ENCODE peak calls at places on chromosomes 3 and 15, in nine cellular contexts. One of them, this sample, is unnamed.

GRCh38 chr3:138434875-138435772 is 708 bp downstream of the ESYT3 start:
- DNase-seq in COR-L47: peak; percentile 50
- DNase-seq in AG20443: peak; percentile 52
- DNase-seq in HepG2: no peak
- DNase-seq in BJ: no peak
- DNase-seq in stimulated activated CD8-positive, alpha-beta memory T cell treated with anti-CD3 and anti-CD28 coated beads, Interleukin-7, amount 100 ng/mL, for 24 hours: no peak
- DNase-seq in CD4-positive, alpha-beta T cell: no peak
- DNase-seq in A673: no peak
- DNase-seq in tibial nerve: no peak
- DNase-seq in this sample: no peak

GRCh38 chr3:36362973-36363372 is 17.3 kb upstream of the STAC start:
- DNase-seq in A673: no peak
- DNase-seq in HepG2: peak; percentile 70
- DNase-seq in stimulated activated CD8-positive, alpha-beta memory T cell treated with anti-CD3 and anti-CD28 coated beads, Interleukin-7, amount 100 ng/mL, for 24 hours: no peak
- DNase-seq in BJ: no peak
- DNase-seq in tibial nerve: no peak
- DNase-seq in AG20443: peak; percentile 73
- DNase-seq in CD4-positive, alpha-beta T cell: no peak
- DNase-seq in COR-L47: peak; percentile 18
- DNase-seq in this sample: peak; percentile 31

GRCh38 chr15:58383876-58384275 is 47.9 kb upstream of the LIPC start:
- DNase-seq in stimulated activated CD8-positive, alpha-beta memory T cell treated with anti-CD3 and anti-CD28 coated beads, Interleukin-7, amount 100 ng/mL, for 24 hours: peak; percentile 15
- DNase-seq in COR-L47: no peak
- DNase-seq in HepG2: no peak
- DNase-seq in A673: peak; percentile 42
- DNase-seq in AG20443: no peak
- DNase-seq in tibial nerve: no peak
- DNase-seq in CD4-positive, alpha-beta T cell: no peak
- DNase-seq in BJ: no peak
- DNase-seq in this sample: no peak

GRCh38 chr3:66398228-66399025 is 102.4 kb downstream of the LRIG1 start:
- DNase-seq in tibial nerve: no peak
- DNase-seq in CD4-positive, alpha-beta T cell: no peak
- DNase-seq in AG20443: no peak
- DNase-seq in HepG2: no peak
- DNase-seq in BJ: no peak
- DNase-seq in A673: no peak
- DNase-seq in COR-L47: peak; percentile 18
- DNase-seq in stimulated activated CD8-positive, alpha-beta memory T cell treated with anti-CD3 and anti-CD28 coated beads, Interleukin-7, amount 100 ng/mL, for 24 hours: no peak
- DNase-seq in this sample: no peak

GRCh38 chr15:33113666-33114483 is 80.6 kb downstream of the FMN1 start:
- DNase-seq in tibial nerve: no peak
- DNase-seq in CD4-positive, alpha-beta T cell: no peak
- DNase-seq in HepG2: no peak
- DNase-seq in COR-L47: peak; percentile 18
- DNase-seq in AG20443: no peak
- DNase-seq in BJ: no peak
- DNase-seq in stimulated activated CD8-positive, alpha-beta memory T cell treated with anti-CD3 and anti-CD28 coated beads, Interleukin-7, amount 100 ng/mL, for 24 hours: no peak
- DNase-seq in A673: no peak
- DNase-seq in this sample: no peak

GRCh38 chr3:139105154-139105702 is 60.5 kb upstream of the PRR23C start:
- DNase-seq in HepG2: no peak
- DNase-seq in BJ: no peak
- DNase-seq in COR-L47: no peak
- DNase-seq in AG20443: no peak
- DNase-seq in A673: no peak
- DNase-seq in stimulated activated CD8-positive, alpha-beta memory T cell treated with anti-CD3 and anti-CD28 coated beads, Interleukin-7, amount 100 ng/mL, for 24 hours: no peak
- DNase-seq in tibial nerve: no peak
- DNase-seq in CD4-positive, alpha-beta T cell: no peak
- DNase-seq in this sample: no peak

GRCh38 chr15:23642413-23643044 is 5.1 kb downstream of the MAGEL2 start:
- DNase-seq in CD4-positive, alpha-beta T cell: no peak
- DNase-seq in A673: peak; percentile 69
- DNase-seq in stimulated activated CD8-positive, alpha-beta memory T cell treated with anti-CD3 and anti-CD28 coated beads, Interleukin-7, amount 100 ng/mL, for 24 hours: no peak
- DNase-seq in HepG2: peak; percentile 51
- DNase-seq in COR-L47: peak; percentile 60
- DNase-seq in AG20443: peak; percentile 77
- DNase-seq in tibial nerve: no peak
- DNase-seq in BJ: no peak
- DNase-seq in this sample: peak; percentile 72

GRCh38 chr15:89090791-89091666 is 2.8 kb downstream of the ABHD2 start:
- DNase-seq in A673: peak; percentile 72
- DNase-seq in stimulated activated CD8-positive, alpha-beta memory T cell treated with anti-CD3 and anti-CD28 coated beads, Interleukin-7, amount 100 ng/mL, for 24 hours: no peak
- DNase-seq in tibial nerve: peak; percentile 37
- DNase-seq in BJ: peak; percentile 39
- DNase-seq in COR-L47: peak; percentile 27
- DNase-seq in HepG2: no peak
- DNase-seq in AG20443: peak; percentile 63
- DNase-seq in CD4-positive, alpha-beta T cell: peak; percentile 19
- DNase-seq in this sample: no peak

GRCh38 chr15:93213281-93213680 is 124.3 kb upstream of the RGMA start:
- DNase-seq in BJ: no peak
- DNase-seq in CD4-positive, alpha-beta T cell: no peak
- DNase-seq in HepG2: no peak
- DNase-seq in COR-L47: no peak
- DNase-seq in stimulated activated CD8-positive, alpha-beta memory T cell treated with anti-CD3 and anti-CD28 coated beads, Interleukin-7, amount 100 ng/mL, for 24 hours: no peak
- DNase-seq in AG20443: no peak
- DNase-seq in A673: no peak
- DNase-seq in tibial nerve: no peak
- DNase-seq in this sample: no peak